ENCODE peak calls at places on chromosomes 7 and 10, in ten cellular contexts. Z is coronary artery, Y is H1, I is mammary epithelial cell, N is IMR-90, J is cardiac muscle cell, L is PC-9, P is fibroblast of lung, Q is PC-3, W is HFF-Myc. O is an unnamed sample.

GRCh38 chr10:102657984-102658724 is 13.9 kb downstream of the TRIM8 start:
- DNase-seq in Z (no peak), Y (no peak), I (no peak), N (peak; percentile 51), J (no peak), L (no peak), P (peak; percentile 45), Q (peak; percentile 15), W (no peak), O (no peak)

GRCh38 chr10:15084502-15084922 is 4.1 kb downstream of the ACBD7 start:
- DNase-seq in Z (no peak), Y (no peak), I (peak; percentile 99), N (peak; percentile 92), J (peak; percentile 14), L (peak; percentile 96), P (peak; percentile 99), Q (peak; percentile 90), W (peak; percentile 93), O (peak; percentile 92)

GRCh38 chr7:22665816-22666375 is 61.1 kb upstream of the IL6 start:
- DNase-seq in Z (no peak), Y (no peak), I (peak; percentile 44), N (peak; percentile 53), J (no peak), L (peak; percentile 44), P (peak; percentile 23), Q (peak; percentile 49), W (no peak), O (peak; percentile 23)

GRCh38 chr10:70993051-70993450 is 104.7 kb upstream of the PCBD1 start:
- DNase-seq in Z (no peak), Y (no peak), I (no peak), N (no peak), J (no peak), L (no peak), P (no peak), Q (peak; percentile 13), W (no peak), O (no peak)

GRCh38 chr10:130326954-130327353 is 190.8 kb downstream of the GLRX3 start:
- DNase-seq in Z (no peak), Y (no peak), I (no peak), N (no peak), J (no peak), L (no peak), P (no peak), Q (no peak), W (no peak), O (no peak)

GRCh38 chr7:136869991-136870798 is 1.7 kb downstream of the CHRM2 start:
- DNase-seq in Z (no peak), Y (no peak), I (no peak), N (peak; percentile 30), J (peak; percentile 42), L (no peak), P (peak; percentile 27), Q (no peak), W (no peak), O (peak; percentile 10)

GRCh38 chr10:33142290-33142689 is 184.3 kb upstream of the ITGB1 start:
- DNase-seq in Z (no peak), Y (no peak), I (no peak), N (no peak), J (no peak), L (no peak), P (no peak), Q (no peak), W (no peak), O (no peak)

GRCh38 chr7:105649727-105650381 is 68.6 kb upstream of the EFCAB10 start:
- DNase-seq in Z (no peak), Y (no peak), I (no peak), N (peak; percentile 75), J (no peak), L (peak; percentile 76), P (peak; percentile 63), Q (peak; percentile 95), W (no peak), O (peak; percentile 75)

GRCh38 chr10:25615926-25616325 is 318.1 kb upstream of the MYO3A start:
- DNase-seq in Z (no peak), Y (no peak), I (no peak), N (no peak), J (no peak), L (no peak), P (no peak), Q (no peak), W (no peak), O (no peak)

GRCh38 chr7:47153076-47153475 is 428.8 kb downstream of the TNS3 start:
- DNase-seq in Z (no peak), Y (no peak), I (peak; percentile 28), N (peak; percentile 96), J (peak; percentile 29), L (peak; percentile 77), P (peak; percentile 95), Q (peak; percentile 70), W (peak; percentile 93), O (peak; percentile 95)

GRCh38 chr10:66837990-66838389 is 87.8 kb upstream of the LRRTM3 start:
- DNase-seq in Z (no peak), Y (no peak), I (no peak), N (peak; percentile 61), J (no peak), L (no peak), P (peak; percentile 70), Q (peak; percentile 53), W (peak; percentile 24), O (peak; percentile 46)

GRCh38 chr10:26650406-26650805 is 47.1 kb upstream of the PDSS1 start:
- DNase-seq in Z (no peak), Y (no peak), I (no peak), N (no peak), J (no peak), L (no peak), P (no peak), Q (no peak), W (no peak), O (no peak)

GRCh38 chr10:26653004-26653403 is 44.5 kb upstream of the PDSS1 start:
- DNase-seq in Z (no peak), Y (no peak), I (no peak), N (no peak), J (no peak), L (no peak), P (no peak), Q (no peak), W (no peak), O (no peak)

GRCh38 chr10:26642896-26643653 is 54.4 kb upstream of the PDSS1 start:
- DNase-seq in Z (no peak), Y (no peak), I (no peak), N (no peak), J (no peak), L (no peak), P (no peak), Q (no peak), W (no peak), O (no peak)

GRCh38 chr10:26647602-26648244 is 49.8 kb upstream of the PDSS1 start:
- DNase-seq in Z (no peak), Y (no peak), I (no peak), N (no peak), J (no peak), L (no peak), P (no peak), Q (no peak), W (no peak), O (no peak)
- TF ChIP-seq CTCF in Z (no peak), Y (peak; percentile 27), I (no peak), N (no peak), J (no peak), L (no peak), P (no peak), Q (no peak), W (no peak), O (no peak)

GRCh38 chr10:31693499-31693898 is 235.1 kb downstream of the ARHGAP12 start:
- DNase-seq in Z (no peak), Y (no peak), I (no peak), N (no peak), J (no peak), L (no peak), P (no peak), Q (no peak), W (no peak), O (no peak)

GRCh38 chr10:31698169-31698890 is 230.3 kb downstream of the ARHGAP12 start:
- DNase-seq in Z (no peak), Y (no peak), I (no peak), N (peak; percentile 91), J (no peak), L (no peak), P (peak; percentile 95), Q (peak; percentile 1), W (no peak), O (peak; percentile 96)

GRCh38 chr10:31700222-31700621 is 228.4 kb downstream of the ARHGAP12 start:
- DNase-seq in Z (no peak), Y (no peak), I (no peak), N (peak; percentile 82), J (no peak), L (no peak), P (peak; percentile 58), Q (no peak), W (no peak), O (no peak)

GRCh38 chr10:31694929-31695837 is 233.4 kb downstream of the ARHGAP12 start:
- DNase-seq in Z (no peak), Y (no peak), I (no peak), N (peak; percentile 54), J (no peak), L (no peak), P (no peak), Q (no peak), W (no peak), O (peak; percentile 85)

GRCh38 chr10:31697271-31698168 is 231.1 kb downstream of the ARHGAP12 start:
- DNase-seq in Z (peak; percentile 93), Y (no peak), I (no peak), N (peak; percentile 85), J (no peak), L (no peak), P (peak; percentile 89), Q (peak; percentile 9), W (peak; percentile 85), O (peak; percentile 86)
- H3K4me3 ChIP-seq in Z (peak overlapping the region; percentile 63), Y (no peak overlapping the region), I (no peak overlapping the region), N (no peak overlapping the region), J (no peak overlapping the region), L (no peak overlapping the region), P (no peak overlapping the region), Q (no peak overlapping the region), W (peak overlapping the region; percentile 4), O (peak overlapping the region; percentile 36)

DNA sequence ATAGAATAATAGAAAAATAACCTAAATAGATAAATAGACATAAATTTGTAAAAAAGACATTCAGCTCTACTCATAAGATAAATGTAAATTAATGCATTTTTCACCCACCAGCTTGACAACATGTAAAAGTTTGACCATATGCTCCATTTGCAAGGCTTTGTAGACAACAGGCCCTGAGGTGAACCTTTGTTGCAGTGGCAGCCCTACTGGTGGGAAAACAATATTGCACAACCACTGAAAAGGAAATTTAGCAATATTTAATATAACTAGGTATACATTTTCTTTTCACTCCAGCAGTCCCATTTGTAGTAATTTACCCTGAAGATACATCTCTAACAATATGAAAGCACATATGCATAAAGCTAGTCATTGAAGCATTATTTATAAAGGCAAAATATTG is 39.0 kb upstream of the ADRA2A start:
- DNase-seq in Z (no peak), Y (no peak), I (no peak), N (no peak), J (no peak), L (no peak), P (no peak), Q (peak; percentile 6), W (no peak), O (no peak)
- TF ChIP-seq CTCF in Z (no peak), Y (no peak), I (no peak), N (no peak), J (peak; percentile 27), L (peak; percentile 22), P (no peak), Q (peak; percentile 37), W (peak; percentile 34), O (peak; percentile 28)

DNA sequence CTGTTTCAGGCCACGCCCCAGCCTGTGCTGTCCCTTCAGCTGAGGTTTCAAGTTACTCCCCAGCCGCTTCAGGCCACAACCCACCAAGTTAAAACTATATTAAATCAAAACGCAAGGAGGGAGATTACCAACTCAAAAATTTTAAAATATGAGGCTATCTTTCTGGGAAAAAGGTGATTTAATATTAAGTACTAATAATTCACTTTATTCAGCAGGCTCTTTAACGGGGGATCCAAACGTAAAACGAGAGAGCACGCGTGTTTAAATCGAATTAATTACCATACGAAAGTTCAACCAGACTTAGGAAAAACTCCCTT is 1.2 kb upstream of the AKR1B15 start:
- DNase-seq in Z (no peak), Y (no peak), I (no peak), N (peak; percentile 74), J (peak; percentile 88), L (peak; percentile 75), P (peak; percentile 79), Q (peak; percentile 74), W (peak; percentile 29), O (peak; percentile 54)
- H3K4me3 ChIP-seq in Z (peak overlapping the region; percentile 61), Y (peak overlapping the region; percentile 22), I (peak overlapping the region; percentile 45), N (peak overlapping the region; percentile 55), J (peak overlapping the region; percentile 34), L (peak overlapping the region; percentile 20), P (peak overlapping the region; percentile 42), Q (peak overlapping the region; percentile 62), W (peak overlapping the region; percentile 29), O (peak overlapping the region; percentile 62)

O was measured in AG10803.